ENCODE peak calls at places on chromosomes 2 and 18, in five cellular contexts. D is stimulated activated CD4-positive, alpha-beta T cell treated with anti-CD3 and anti-CD28 coated beads, TNF-alpha, amount 100 ng/mL, for 4 hours; F is HTR-8/SVneo; B is neural crest cell; W is NCI-H2227 treated with DMSO at 0.1 percent for 48 hours. Q is an unnamed sample.

GRCh38 chr18:78878335-78878734 is 101.3 kb upstream of the SALL3 start:
- DNase-seq in D (no peak), F (no peak), B (no peak), W (no peak), Q (no peak)

GRCh38 chr2:158317642-158318041 is 138.9 kb downstream of the CCDC148 start:
- DNase-seq in D (no peak), F (no peak), B (no peak), W (no peak), Q (no peak)

GRCh38 chr2:128686881-128687550 is 368.3 kb upstream of the HS6ST1 start:
- DNase-seq in D (no peak), F (no peak), B (no peak), W (no peak), Q (no peak)

GRCh38 chr2:101430161-101430560 is 42.9 kb upstream of the CREG2 start:
- DNase-seq in D (no peak), F (no peak), B (no peak), W (no peak), Q (no peak)

GRCh38 chr2:147551331-147551730 is 293.5 kb upstream of the ACVR2A start:
- DNase-seq in D (no peak), F (no peak), B (no peak), W (no peak), Q (no peak)

GRCh38 chr18:63285332-63285731 is 34.2 kb downstream of the BCL2 start:
- DNase-seq in D (no peak), F (no peak), B (no peak), W (no peak), Q (no peak)

GRCh38 chr2:151637284-151637781 is 96.9 kb downstream of the NEB start:
- DNase-seq in D (peak; percentile 28), F (no peak), B (no peak), W (no peak), Q (no peak)

GRCh38 chr2:174603280-174603679 is 5.7 kb upstream of the WIPF1 start:
- DNase-seq in D (no peak), F (peak; percentile 22), B (no peak), W (peak; percentile 81), Q (no peak)

GRCh38 chr2:162890690-162891311 is 52.2 kb upstream of the KCNH7 start:
- DNase-seq in D (no peak), F (peak; percentile 36), B (peak; percentile 29), W (peak; percentile 67), Q (peak; percentile 26)

GRCh38 chr18:69469444-69469919 is 68.8 kb downstream of the DOK6 start:
- DNase-seq in D (peak; percentile 5), F (no peak), B (no peak), W (no peak), Q (peak; percentile 8)

GRCh38 chr18:24497052-24497754 is 36.8 kb downstream of the HRH4 start:
- DNase-seq in D (no peak), F (no peak), B (no peak), W (no peak), Q (no peak)

Q was measured in HS-27A.